ENCODE peak calls at places on chromosomes 12 and 14, in eight cellular contexts. V is vagina, K is GM23338, I is lower lobe of right lung, R is nephron progenitor cell, J is sigmoid colon, D is lower leg skin, M is prostate gland. H is an unnamed sample.

GRCh38 chr12:91355150-91356006 is 172.8 kb upstream of the DCN start:
- DNase-seq in D (peak; percentile 78), V (no peak), I (peak; percentile 64), J (peak; percentile 84), R (peak; percentile 62), M (peak; percentile 62), K (peak; percentile 79), H (peak; percentile 86)

GRCh38 chr12:24479131-24479530 is 469.8 kb downstream of the BCAT1 start:
- DNase-seq in I (no peak), R (no peak), D (no peak), M (no peak), V (no peak), K (peak; percentile 20), J (no peak), H (no peak)

GRCh38 chr12:124994435-124994975 is 1.1 kb downstream of the BRI3BP start:
- DNase-seq in K (peak; percentile 49), R (peak; percentile 20), D (no peak), M (no peak), I (no peak), J (no peak), V (no peak), H (no peak)

GRCh38 chr12:13443498-13443897 is 247.0 kb downstream of the EMP1 start:
- DNase-seq in M (no peak), J (no peak), R (no peak), I (no peak), D (peak; percentile 30), V (peak; percentile 52), K (no peak), H (no peak)

GRCh38 chr12:57299514-57300016 is 48.6 kb upstream of the STAC3 start:
- DNase-seq in V (no peak), M (peak; percentile 55), I (no peak), J (no peak), D (no peak), R (no peak), K (peak; percentile 37), H (no peak)

GRCh38 chr14:103520657-103521437 is 1.8 kb downstream of the CKB start:
- DNase-seq in M (peak; percentile 85), J (peak; percentile 95), I (peak; percentile 91), D (peak; percentile 72), V (no peak), R (peak; percentile 87), K (peak; percentile 84), H (peak; percentile 93)

GRCh38 chr14:24269910-24270536 is 1.4 kb downstream of the RABGGTA start:
- DNase-seq in J (no peak), V (no peak), D (no peak), I (no peak), M (no peak), R (no peak), K (no peak), H (no peak)

GRCh38 chr12:126784328-126784921 is 1482.5 kb upstream of the TMEM132C start:
- DNase-seq in R (peak; percentile 50), D (no peak), I (no peak), K (peak; percentile 64), M (no peak), J (no peak), V (no peak), H (peak; percentile 81)

GRCh38 chr14:78612666-78613065 is 442.5 kb downstream of the NRXN3 start:
- DNase-seq in V (no peak), R (no peak), M (no peak), I (no peak), K (no peak), J (no peak), D (no peak), H (no peak)

GRCh38 chr12:127241056-127241830 is 1025.7 kb upstream of the TMEM132C start:
- DNase-seq in K (no peak), R (no peak), D (peak; percentile 22), V (no peak), J (no peak), M (no peak), I (no peak), H (no peak)

GRCh38 chr12:19550626-19551025 is 111.3 kb downstream of the AEBP2 start:
- DNase-seq in D (no peak), I (no peak), V (no peak), K (no peak), M (no peak), J (no peak), R (no peak), H (no peak)

GRCh38 chr12:27252934-27253333 is 8.8 kb downstream of the STK38L start:
- DNase-seq in J (no peak), K (no peak), R (no peak), I (no peak), M (no peak), V (no peak), D (no peak), H (no peak)

GRCh38 chr12:82685721-82686222 is 934 bp upstream of the TMTC2 start:
- DNase-seq in R (peak; percentile 95), J (peak; percentile 98), V (peak; percentile 95), K (peak; percentile 98), M (peak; percentile 98), D (peak; percentile 94), I (peak; percentile 98), H (peak; percentile 99)

GRCh38 chr12:82688619-82689018 is 1.9 kb downstream of the TMTC2 start:
- DNase-seq in R (no peak), J (no peak), D (no peak), V (no peak), I (no peak), M (no peak), K (no peak), H (no peak)

GRCh38 chr12:82687020-82687951 is 580 bp downstream of the TMTC2 start:
- DNase-seq in D (peak; percentile 38), J (peak; percentile 83), M (peak; percentile 54), R (peak; percentile 71), I (peak; percentile 73), V (no peak), K (peak; percentile 81), H (peak; percentile 53)

GRCh38 chr12:82686223-82687019 is at the start of gene TMTC2:
- DNase-seq in M (peak; percentile 96), V (peak; percentile 96), R (peak; percentile 92), K (peak; percentile 93), J (peak; percentile 97), D (peak; percentile 90), I (peak; percentile 94), H (peak; percentile 95)

GRCh38 chr12:82688035-82688501 is 1.4 kb downstream of the TMTC2 start:
- DNase-seq in I (no peak), D (no peak), V (no peak), J (no peak), K (no peak), M (no peak), R (no peak), H (no peak)
- TF ChIP-seq CTCF in I (no peak), D (no peak), V (no peak), J (no peak), K (peak; percentile 24), M (no peak), R (no peak), H (peak; percentile 12)

GRCh38 chr12:68420225-68421008 is 88.3 kb upstream of the MDM1 start:
- DNase-seq in D (no peak), V (no peak), R (no peak), M (no peak), J (peak; percentile 80), K (no peak), I (no peak), H (peak; percentile 75)

GRCh38 chr12:68414988-68415387 is 82.8 kb upstream of the MDM1 start:
- DNase-seq in R (no peak), J (no peak), D (no peak), K (no peak), I (no peak), M (no peak), V (no peak), H (no peak)

GRCh38 chr12:68418137-68418460 is 85.9 kb upstream of the MDM1 start:
- DNase-seq in R (no peak), I (no peak), D (no peak), J (no peak), K (no peak), V (no peak), M (no peak), H (no peak)

GRCh38 chr12:68416350-68416749 is 84.2 kb upstream of the MDM1 start:
- DNase-seq in K (no peak), R (no peak), V (no peak), I (no peak), D (no peak), M (no peak), J (no peak), H (no peak)

DNA sequence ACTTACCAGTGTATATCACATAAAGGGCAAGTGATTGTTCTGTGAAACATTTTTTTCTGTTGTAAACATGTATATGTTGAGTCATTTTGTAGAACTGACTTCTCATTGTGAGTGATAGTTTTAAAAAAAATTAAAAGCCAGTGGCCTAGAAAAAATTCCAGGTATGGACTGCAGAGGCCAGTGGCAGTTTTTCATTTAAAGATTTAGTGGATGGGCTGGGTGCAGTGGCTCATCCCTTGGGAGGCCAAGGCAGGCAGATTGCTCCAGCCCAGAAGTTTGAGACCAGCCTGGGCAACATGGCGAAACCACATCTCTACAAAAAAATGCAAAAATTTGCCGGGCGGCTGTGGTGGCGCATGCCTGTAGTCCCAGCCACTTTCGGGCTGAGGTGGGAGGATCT is 84.7 kb upstream of the MDM1 start:
- DNase-seq in R (no peak), D (no peak), M (no peak), V (no peak), I (no peak), K (no peak), J (no peak), H (no peak)
- TF ChIP-seq CTCF in R (no peak), D (no peak), M (no peak), V (no peak), I (no peak), K (no peak), J (no peak), H (no peak)

DNA sequence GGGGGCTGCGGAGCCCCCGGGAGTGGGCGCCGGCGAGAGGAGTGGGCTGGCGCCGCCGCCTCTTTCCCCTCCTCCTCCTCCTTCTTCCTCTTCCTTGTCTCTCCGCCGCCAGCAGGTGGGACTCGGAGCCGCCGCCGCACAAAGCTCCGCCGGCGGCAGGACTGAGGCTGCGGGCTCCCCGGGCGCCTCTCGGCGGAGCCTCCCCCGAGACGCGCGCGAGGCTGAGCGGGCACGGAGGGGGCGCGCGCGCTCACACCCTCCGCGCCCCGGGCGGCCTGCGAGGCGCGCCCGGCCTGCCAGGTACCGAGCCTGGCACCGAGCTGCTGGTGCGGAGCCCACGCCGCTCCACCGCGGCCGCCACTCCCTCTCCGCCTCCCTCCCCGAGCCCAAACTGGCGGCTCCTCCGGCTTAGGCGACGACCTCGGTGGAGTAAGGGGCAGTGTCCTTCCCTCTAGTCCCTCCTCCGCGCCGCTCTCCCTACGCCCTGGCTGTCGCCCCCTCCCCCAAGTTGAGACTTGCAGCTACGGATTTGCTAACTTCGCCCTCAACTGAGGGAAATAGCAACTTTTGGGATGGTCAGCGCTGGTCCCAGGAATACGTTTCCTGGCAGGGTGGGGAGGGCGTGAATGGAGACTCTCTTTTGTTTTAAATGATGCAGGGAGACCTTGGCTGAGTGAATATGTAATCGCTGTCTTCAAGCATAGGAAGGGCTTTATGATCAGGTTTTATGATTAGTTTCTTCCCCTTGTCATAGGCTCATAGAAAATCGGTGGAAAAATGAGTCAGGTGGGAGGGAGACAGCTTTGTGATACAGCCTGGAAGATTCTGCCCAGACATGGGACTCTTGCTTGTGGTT is 199.5 kb upstream of the CAND1 start:
- DNase-seq in K (peak; percentile 87), M (no peak), R (peak; percentile 73), J (no peak), D (no peak), V (no peak), I (peak; percentile 62), H (peak; percentile 40)
- TF ChIP-seq CTCF in K (no peak), M (peak; percentile 23), R (no peak), J (no peak), D (no peak), V (no peak), I (no peak), H (no peak)

GRCh38 chr12:52259850-52260249 is 14.6 kb upstream of the KRT86 start:
- DNase-seq in D (no peak), K (no peak), V (no peak), J (no peak), R (no peak), M (no peak), I (peak; percentile 19), H (no peak)
- TF ChIP-seq CTCF in D (no peak), K (no peak), V (no peak), J (no peak), R (no peak), M (no peak), I (no peak), H (no peak)